ENCODE peak calls at places on chromosome 6, in ten cellular contexts. F is endothelial cell; N is ovary; I is uterus; Z is progenitor cell of endocrine pancreas; G is GM06990; K is GM10248; P is AG10803; X is mesothelial cell of epicardium; C is CD4-positive, alpha-beta T cell. E is an unnamed sample.

GRCh38 chr6:31308050-31308844 is 36.4 kb upstream of the HLA-C start:
- DNase-seq in K (peak; percentile 70), X (no peak), N (no peak), Z (peak; percentile 10), P (no peak), G (peak; percentile 64), C (peak; percentile 59), I (no peak), F (peak; percentile 8), E (no peak)

GRCh38 chr6:41600499-41601247 is 37.6 kb upstream of the MDFI start:
- DNase-seq in P (no peak), F (no peak), C (no peak), G (no peak), K (no peak), X (no peak), I (peak; percentile 14), Z (no peak), N (no peak), E (no peak)

GRCh38 chr6:106702046-106702445 is 72.7 kb downstream of the QRSL1 start:
- DNase-seq in P (no peak), I (no peak), F (no peak), Z (no peak), G (peak; percentile 31), K (peak; percentile 18), N (no peak), C (no peak), X (no peak), E (no peak)

GRCh38 chr6:49826743-49827406 is 39.5 kb downstream of the CRISP1 start:
- DNase-seq in X (no peak), F (no peak), Z (no peak), I (no peak), G (no peak), C (no peak), P (no peak), K (peak; percentile 10), N (no peak), E (no peak)

GRCh38 chr6:107101661-107102413 is 13.5 kb downstream of the BEND3 start:
- DNase-seq in G (no peak), K (no peak), I (no peak), P (no peak), X (no peak), F (no peak), C (no peak), Z (no peak), N (no peak), E (no peak)

GRCh38 chr6:10991115-10991514 is 53.0 kb downstream of the ELOVL2 start:
- DNase-seq in X (no peak), C (no peak), N (no peak), F (no peak), K (no peak), G (no peak), Z (no peak), P (no peak), I (no peak), E (no peak)

GRCh38 chr6:126788961-126789365 is 329.5 kb upstream of the RSPO3 start:
- DNase-seq in Z (no peak), X (no peak), F (no peak), C (no peak), G (no peak), N (no peak), P (peak; percentile 55), I (no peak), K (no peak), E (no peak)

GRCh38 chr6:158923801-158924498 is 76.1 kb downstream of the RSPH3 start:
- DNase-seq in K (no peak), N (no peak), G (no peak), P (peak; percentile 30), Z (no peak), F (no peak), I (no peak), X (no peak), C (no peak), E (no peak)

GRCh38 chr6:73395875-73396274 is 1.2 kb downstream of the DDX43 start:
- DNase-seq in P (no peak), K (no peak), F (no peak), N (no peak), I (no peak), G (no peak), Z (no peak), X (no peak), C (no peak), E (no peak)

GRCh38 chr6:39903656-39904055 is 30.6 kb downstream of the MOCS1 start:
- DNase-seq in I (no peak), K (no peak), N (no peak), F (no peak), Z (no peak), C (no peak), G (no peak), X (no peak), P (no peak), E (no peak)

GRCh38 chr6:139250296-139251274 is 41.2 kb downstream of the TXLNB start:
- DNase-seq in F (peak; percentile 74), P (peak; percentile 43), N (peak; percentile 72), C (peak; percentile 35), G (no peak), X (no peak), I (peak; percentile 34), K (peak; percentile 69), Z (peak; percentile 21), E (peak; percentile 61)

GRCh38 chr6:15322184-15322583 is 76.3 kb downstream of the JARID2 start:
- DNase-seq in C (no peak), P (no peak), F (no peak), X (no peak), G (no peak), N (no peak), Z (no peak), I (no peak), K (no peak), E (no peak)

GRCh38 chr6:42088101-42088591 is 37.8 kb downstream of the TAF8 start:
- DNase-seq in G (no peak), P (peak; percentile 37), X (no peak), F (no peak), Z (no peak), K (no peak), C (no peak), I (no peak), N (no peak), E (peak; percentile 65)

GRCh38 chr6:26103141-26103769 is 16.0 kb downstream of the HFE start:
- DNase-seq in F (no peak), G (no peak), K (no peak), C (no peak), X (no peak), I (no peak), P (peak; percentile 53), Z (no peak), N (no peak), E (peak; percentile 40)

GRCh38 chr6:113920663-113921267 is 50.2 kb downstream of the HDAC2 start:
- DNase-seq in X (no peak), G (no peak), N (no peak), F (no peak), I (no peak), P (no peak), K (no peak), Z (no peak), C (no peak), E (no peak)

DNA sequence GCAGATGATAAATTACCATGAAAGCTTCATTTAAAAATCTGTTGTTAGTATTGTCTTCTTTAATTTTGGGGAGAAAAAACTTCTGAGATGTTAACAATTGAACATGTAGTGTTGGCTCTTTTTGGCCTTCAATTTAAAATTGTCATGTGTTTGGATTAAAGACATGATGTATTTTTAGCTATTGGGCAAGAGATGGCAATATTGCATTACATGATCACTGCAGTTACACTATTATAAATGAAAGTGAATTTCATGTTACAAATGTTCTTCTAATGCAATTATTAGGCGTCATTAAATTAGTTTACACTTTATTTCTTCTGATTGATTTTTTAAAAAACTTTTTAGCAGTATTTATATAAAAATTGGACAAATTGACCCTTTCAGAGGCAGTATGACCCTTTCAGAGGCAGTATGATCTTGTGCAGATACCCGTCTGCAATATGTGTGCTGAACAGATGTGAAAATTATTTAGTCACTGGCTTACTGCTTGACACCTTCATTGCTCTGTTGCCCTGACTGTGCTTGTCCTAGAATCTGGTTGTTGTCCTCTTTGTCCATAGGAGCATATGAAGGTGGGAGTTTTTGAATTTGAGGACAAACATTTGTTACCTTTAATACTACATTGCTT is 25.8 kb downstream of the CDKAL1 start:
- DNase-seq in P (peak; percentile 33), G (no peak), X (no peak), C (no peak), I (no peak), F (no peak), K (no peak), N (no peak), Z (no peak), E (no peak)
- TF ChIP-seq CTCF in P (peak; percentile 25), G (no peak), X (no peak), C (no peak), I (no peak), F (no peak), K (no peak), N (no peak), Z (peak; percentile 16), E (no peak)

GRCh38 chr6:121959501-121959900 is 440.0 kb upstream of the HSF2 start:
- DNase-seq in Z (no peak), P (no peak), G (no peak), N (no peak), X (no peak), I (no peak), C (no peak), K (no peak), F (no peak), E (no peak)
- TF ChIP-seq CTCF in Z (no peak), P (no peak), G (no peak), N (no peak), X (no peak), I (no peak), C (no peak), K (no peak), F (no peak), E (no peak)

GRCh38 chr6:82178084-82178758 is 69.3 kb downstream of the IBTK start:
- DNase-seq in G (no peak), C (no peak), X (no peak), K (no peak), P (peak; percentile 64), F (no peak), I (no peak), Z (no peak), N (no peak), E (peak; percentile 27)
- TF ChIP-seq CTCF in G (peak; percentile 20), C (no peak), X (peak; percentile 26), K (peak; percentile 22), P (peak; percentile 74), F (no peak), I (no peak), Z (peak; percentile 52), N (peak; percentile 38), E (peak; percentile 37)

GRCh38 chr6:152946484-152946883 is 36.4 kb downstream of the FBXO5 start:
- DNase-seq in K (no peak), P (no peak), Z (no peak), N (no peak), I (no peak), C (no peak), X (no peak), F (no peak), G (no peak), E (no peak)

GRCh38 chr6:152942319-152942869 is 40.4 kb downstream of the FBXO5 start:
- DNase-seq in X (no peak), Z (no peak), K (no peak), G (no peak), P (no peak), C (no peak), N (no peak), F (no peak), I (no peak), E (no peak)

GRCh38 chr6:152943260-152943897 is 39.5 kb downstream of the FBXO5 start:
- DNase-seq in Z (no peak), G (no peak), I (no peak), C (no peak), F (no peak), N (no peak), P (no peak), K (no peak), X (no peak), E (peak; percentile 91)

GRCh38 chr6:152941746-152942145 is 41.1 kb downstream of the FBXO5 start:
- DNase-seq in P (no peak), X (no peak), I (no peak), F (no peak), N (no peak), G (no peak), Z (no peak), C (no peak), K (no peak), E (no peak)
- TF ChIP-seq CTCF in P (no peak), X (no peak), I (no peak), F (no peak), N (no peak), G (no peak), Z (no peak), C (no peak), K (no peak), E (no peak)

E was measured in MCF 10A.